ENCODE peak calls at places on chromosomes 1 and 21, in eight cellular contexts. Q is activated CD8-positive, alpha-beta memory T cell treated with anti-CD3 and anti-CD28 coated beads, Interleukin-2, amount 10 ng/mL, durations not matched to agents 7 days and 5 days; H is NCI-H446 treated with DMSO at 0.1 percent for 48 hours; E is psoas muscle; A is MCF 10A; L is lung microvascular endothelial cell; U is NCI-H226; F is stimulated activated CD8-positive, alpha-beta memory T cell treated with anti-CD3 and anti-CD28 coated beads, Interleukin-4, amount 100 ng/mL, for 24 hours. K is an unnamed sample.

GRCh38 chr1:237851209-237851845 is 39.4 kb downstream of the ZP4 start:
- DNase-seq in Q (no peak), H (peak), E (peak), A (peak), L (peak), U (no peak), F (no peak), K (no peak)

GRCh38 chr1:236010443-236010842 is 54.4 kb downstream of the NID1 start:
- DNase-seq in Q (no peak), H (no peak), E (no peak), A (no peak), L (peak), U (no peak), F (no peak), K (no peak)

GRCh38 chr1:99005537-99005942 is 879 bp upstream of the PLPPR5 start:
- DNase-seq in Q (no peak), H (no peak), E (no peak), A (no peak), L (no peak), U (no peak), F (no peak), K (no peak)

GRCh38 chr1:35573198-35573775 is at the start of gene TFAP2E:
- DNase-seq in Q (no peak), H (no peak), E (peak), A (no peak), L (peak), U (no peak), F (no peak), K (no peak)

GRCh38 chr1:193104906-193105820 is at the start of gene GLRX2:
- DNase-seq in Q (peak), H (peak), E (peak), A (peak), L (peak), U (peak), F (peak), K (peak)

GRCh38 chr21:25331286-25331685 is 276.0 kb downstream of the MRPL39 start:
- DNase-seq in Q (no peak), H (no peak), E (no peak), A (no peak), L (no peak), U (no peak), F (no peak), K (no peak)

GRCh38 chr1:67679691-67680090 is 5.3 kb upstream of the GADD45A start:
- DNase-seq in Q (no peak), H (no peak), E (no peak), A (peak), L (no peak), U (peak), F (no peak), K (no peak)

GRCh38 chr1:233180626-233181364 is 114.7 kb downstream of the PCNX2 start:
- DNase-seq in Q (no peak), H (no peak), E (no peak), A (no peak), L (no peak), U (no peak), F (no peak), K (no peak)

GRCh38 chr1:83760211-83760978 is 238.5 kb downstream of the TTLL7 start:
- DNase-seq in Q (no peak), H (no peak), E (no peak), A (no peak), L (no peak), U (no peak), F (no peak), K (no peak)

GRCh38 chr21:29295066-29295650 is 3.6 kb upstream of the BACH1 start:
- DNase-seq in Q (no peak), H (no peak), E (no peak), A (no peak), L (no peak), U (no peak), F (no peak), K (no peak)

GRCh38 chr1:19596065-19596718 is 47.9 kb upstream of the NBL1 start:
- DNase-seq in Q (no peak), H (peak), E (no peak), A (no peak), L (no peak), U (no peak), F (peak), K (no peak)

GRCh38 chr1:111707906-111708305 is 31.3 kb downstream of the INKA2 start:
- DNase-seq in Q (no peak), H (no peak), E (no peak), A (peak), L (no peak), U (no peak), F (no peak), K (no peak)

GRCh38 chr21:33752260-33752659 is 110.0 kb downstream of the ITSN1 start:
- DNase-seq in Q (no peak), H (no peak), E (no peak), A (no peak), L (no peak), U (no peak), F (no peak), K (no peak)

GRCh38 chr1:54927475-54928240 is 40.7 kb upstream of the DHCR24 start:
- DNase-seq in Q (no peak), H (no peak), E (peak), A (no peak), L (no peak), U (no peak), F (no peak), K (no peak)

GRCh38 chr1:58741689-58742553 is 41.9 kb downstream of the JUN start:
- DNase-seq in Q (no peak), H (no peak), E (no peak), A (no peak), L (no peak), U (no peak), F (no peak), K (no peak)